ENCODE peak calls at places on chromosome 2, in eight cellular contexts. One of them, this sample, is unnamed.

GRCh38 chr2:25276569-25277465 is 64.9 kb downstream of the DNMT3A start:
- DNase-seq in cerebellar cortex: no peak
- DNase-seq in spleen: peak; percentile 94
- DNase-seq in EH: peak; percentile 27
- DNase-seq in iPS-NIHi11: peak; percentile 95
- DNase-seq in NCI-H748 treated with DMSO at 0.1 percent for 48 hours: no peak
- DNase-seq in CD8-positive, alpha-beta memory T cell: peak; percentile 72
- DNase-seq in HS-5: no peak
- DNase-seq in this sample: no peak

GRCh38 chr2:128786296-128786695 is 467.6 kb upstream of the HS6ST1 start:
- DNase-seq in EH: no peak
- DNase-seq in CD8-positive, alpha-beta memory T cell: no peak
- DNase-seq in spleen: no peak
- DNase-seq in HS-5: no peak
- DNase-seq in cerebellar cortex: no peak
- DNase-seq in iPS-NIHi11: no peak
- DNase-seq in NCI-H748 treated with DMSO at 0.1 percent for 48 hours: no peak
- DNase-seq in this sample: no peak

GRCh38 chr2:156459720-156460119 is 23.5 kb downstream of the GPD2 start:
- DNase-seq in EH: no peak
- DNase-seq in HS-5: no peak
- DNase-seq in NCI-H748 treated with DMSO at 0.1 percent for 48 hours: no peak
- DNase-seq in spleen: no peak
- DNase-seq in CD8-positive, alpha-beta memory T cell: no peak
- DNase-seq in iPS-NIHi11: no peak
- DNase-seq in cerebellar cortex: no peak
- DNase-seq in this sample: no peak

GRCh38 chr2:43845181-43845580 is 6.4 kb downstream of the ABCG8 start:
- DNase-seq in EH: no peak
- DNase-seq in cerebellar cortex: no peak
- DNase-seq in NCI-H748 treated with DMSO at 0.1 percent for 48 hours: no peak
- DNase-seq in spleen: peak; percentile 12
- DNase-seq in iPS-NIHi11: no peak
- DNase-seq in HS-5: no peak
- DNase-seq in CD8-positive, alpha-beta memory T cell: no peak
- DNase-seq in this sample: no peak

GRCh38 chr2:128784626-128785306 is 466.1 kb upstream of the HS6ST1 start:
- DNase-seq in HS-5: no peak
- DNase-seq in NCI-H748 treated with DMSO at 0.1 percent for 48 hours: no peak
- DNase-seq in CD8-positive, alpha-beta memory T cell: no peak
- DNase-seq in spleen: peak; percentile 47
- DNase-seq in iPS-NIHi11: no peak
- DNase-seq in EH: no peak
- DNase-seq in cerebellar cortex: no peak
- DNase-seq in this sample: no peak

GRCh38 chr2:69180227-69180626 is 167.2 kb downstream of the ANTXR1 start:
- DNase-seq in cerebellar cortex: no peak
- DNase-seq in CD8-positive, alpha-beta memory T cell: no peak
- DNase-seq in HS-5: no peak
- DNase-seq in iPS-NIHi11: no peak
- DNase-seq in NCI-H748 treated with DMSO at 0.1 percent for 48 hours: no peak
- DNase-seq in EH: no peak
- DNase-seq in spleen: no peak
- DNase-seq in this sample: no peak

GRCh38 chr2:131034122-131035051 is 58.9 kb downstream of the FAM168B start:
- DNase-seq in cerebellar cortex: no peak
- DNase-seq in NCI-H748 treated with DMSO at 0.1 percent for 48 hours: no peak
- DNase-seq in CD8-positive, alpha-beta memory T cell: no peak
- DNase-seq in EH: peak; percentile 71
- DNase-seq in iPS-NIHi11: peak; percentile 87
- DNase-seq in HS-5: no peak
- DNase-seq in spleen: peak; percentile 75
- DNase-seq in this sample: no peak

GRCh38 chr2:95179451-95179850 is 13.8 kb downstream of the ZNF2 start:
- DNase-seq in cerebellar cortex: no peak
- DNase-seq in NCI-H748 treated with DMSO at 0.1 percent for 48 hours: no peak
- DNase-seq in iPS-NIHi11: no peak
- DNase-seq in CD8-positive, alpha-beta memory T cell: no peak
- DNase-seq in EH: no peak
- DNase-seq in spleen: no peak
- DNase-seq in HS-5: no peak
- DNase-seq in this sample: no peak

GRCh38 chr2:239000500-239001073 is 152.7 kb downstream of the TWIST2 start:
- DNase-seq in iPS-NIHi11: no peak
- DNase-seq in cerebellar cortex: no peak
- DNase-seq in CD8-positive, alpha-beta memory T cell: no peak
- DNase-seq in NCI-H748 treated with DMSO at 0.1 percent for 48 hours: no peak
- DNase-seq in EH: no peak
- DNase-seq in HS-5: no peak
- DNase-seq in spleen: peak; percentile 44
- DNase-seq in this sample: no peak

GRCh38 chr2:55073278-55073677 is 23.0 kb upstream of the RTN4 start:
- DNase-seq in iPS-NIHi11: no peak
- DNase-seq in EH: peak; percentile 63
- DNase-seq in NCI-H748 treated with DMSO at 0.1 percent for 48 hours: no peak
- DNase-seq in CD8-positive, alpha-beta memory T cell: no peak
- DNase-seq in HS-5: no peak
- DNase-seq in cerebellar cortex: no peak
- DNase-seq in spleen: no peak
- DNase-seq in this sample: no peak

GRCh38 chr2:3263487-3263886 is 114.1 kb downstream of the EIPR1 start:
- DNase-seq in CD8-positive, alpha-beta memory T cell: no peak
- DNase-seq in spleen: peak; percentile 40
- DNase-seq in HS-5: no peak
- DNase-seq in cerebellar cortex: no peak
- DNase-seq in EH: no peak
- DNase-seq in NCI-H748 treated with DMSO at 0.1 percent for 48 hours: no peak
- DNase-seq in iPS-NIHi11: no peak
- DNase-seq in this sample: no peak

GRCh38 chr2:147469471-147469870 is 375.4 kb upstream of the ACVR2A start:
- DNase-seq in NCI-H748 treated with DMSO at 0.1 percent for 48 hours: peak; percentile 56
- DNase-seq in CD8-positive, alpha-beta memory T cell: no peak
- DNase-seq in HS-5: no peak
- DNase-seq in cerebellar cortex: no peak
- DNase-seq in iPS-NIHi11: peak; percentile 83
- DNase-seq in spleen: no peak
- DNase-seq in EH: no peak
- DNase-seq in this sample: no peak

GRCh38 chr2:23532311-23533013 is 147.5 kb downstream of the KLHL29 start:
- DNase-seq in CD8-positive, alpha-beta memory T cell: no peak
- DNase-seq in NCI-H748 treated with DMSO at 0.1 percent for 48 hours: no peak
- DNase-seq in iPS-NIHi11: no peak
- DNase-seq in EH: no peak
- DNase-seq in cerebellar cortex: no peak
- DNase-seq in spleen: no peak
- DNase-seq in HS-5: no peak
- DNase-seq in this sample: no peak

GRCh38 chr2:10775036-10775780 is 37.4 kb downstream of the PDIA6 start:
- DNase-seq in spleen: peak; percentile 58
- DNase-seq in iPS-NIHi11: no peak
- DNase-seq in NCI-H748 treated with DMSO at 0.1 percent for 48 hours: no peak
- DNase-seq in cerebellar cortex: no peak
- DNase-seq in EH: no peak
- DNase-seq in CD8-positive, alpha-beta memory T cell: no peak
- DNase-seq in HS-5: no peak
- DNase-seq in this sample: no peak

GRCh38 chr2:29042581-29043075 is 31.7 kb downstream of the PCARE start:
- DNase-seq in CD8-positive, alpha-beta memory T cell: no peak
- DNase-seq in iPS-NIHi11: no peak
- DNase-seq in cerebellar cortex: no peak
- DNase-seq in HS-5: no peak
- DNase-seq in NCI-H748 treated with DMSO at 0.1 percent for 48 hours: no peak
- DNase-seq in EH: peak; percentile 49
- DNase-seq in spleen: no peak
- DNase-seq in this sample: no peak

GRCh38 chr2:46225730-46226129 is 71.5 kb upstream of the EPAS1 start:
- DNase-seq in HS-5: no peak
- DNase-seq in CD8-positive, alpha-beta memory T cell: no peak
- DNase-seq in NCI-H748 treated with DMSO at 0.1 percent for 48 hours: no peak
- DNase-seq in cerebellar cortex: no peak
- DNase-seq in spleen: no peak
- DNase-seq in iPS-NIHi11: no peak
- DNase-seq in EH: no peak
- DNase-seq in this sample: no peak

GRCh38 chr2:182377467-182377866 is 49.4 kb downstream of the PDE1A start:
- DNase-seq in EH: peak; percentile 25
- DNase-seq in spleen: no peak
- DNase-seq in iPS-NIHi11: no peak
- DNase-seq in HS-5: no peak
- DNase-seq in CD8-positive, alpha-beta memory T cell: no peak
- DNase-seq in cerebellar cortex: no peak
- DNase-seq in NCI-H748 treated with DMSO at 0.1 percent for 48 hours: no peak
- DNase-seq in this sample: no peak

GRCh38 chr2:676647-677055 is 555 bp downstream of the TMEM18 start:
- DNase-seq in cerebellar cortex: peak; percentile 98
- DNase-seq in CD8-positive, alpha-beta memory T cell: peak; percentile 96
- DNase-seq in spleen: peak; percentile 100
- DNase-seq in EH: peak; percentile 99
- DNase-seq in HS-5: peak; percentile 77
- DNase-seq in iPS-NIHi11: peak; percentile 96
- DNase-seq in NCI-H748 treated with DMSO at 0.1 percent for 48 hours: peak; percentile 93
- DNase-seq in this sample: peak; percentile 53

GRCh38 chr2:30872797-30873196 is 65.6 kb upstream of the CAPN13 start:
- DNase-seq in EH: no peak
- DNase-seq in iPS-NIHi11: no peak
- DNase-seq in NCI-H748 treated with DMSO at 0.1 percent for 48 hours: no peak
- DNase-seq in cerebellar cortex: no peak
- DNase-seq in HS-5: no peak
- DNase-seq in spleen: no peak
- DNase-seq in CD8-positive, alpha-beta memory T cell: no peak
- DNase-seq in this sample: no peak

GRCh38 chr2:19038096-19039015 is 320.1 kb downstream of the OSR1 start:
- DNase-seq in NCI-H748 treated with DMSO at 0.1 percent for 48 hours: no peak
- DNase-seq in cerebellar cortex: no peak
- DNase-seq in spleen: no peak
- DNase-seq in HS-5: peak; percentile 83
- DNase-seq in CD8-positive, alpha-beta memory T cell: no peak
- DNase-seq in iPS-NIHi11: no peak
- DNase-seq in EH: peak; percentile 87
- DNase-seq in this sample: no peak

GRCh38 chr2:61566566-61566965 is 28.4 kb upstream of the XPO1 start:
- DNase-seq in HS-5: no peak
- DNase-seq in CD8-positive, alpha-beta memory T cell: no peak
- DNase-seq in cerebellar cortex: no peak
- DNase-seq in iPS-NIHi11: no peak
- DNase-seq in NCI-H748 treated with DMSO at 0.1 percent for 48 hours: no peak
- DNase-seq in EH: no peak
- DNase-seq in spleen: no peak
- DNase-seq in this sample: no peak

GRCh38 chr2:168773719-168774521 is 28.5 kb upstream of the NOSTRIN start:
- DNase-seq in CD8-positive, alpha-beta memory T cell: no peak
- DNase-seq in EH: peak; percentile 70
- DNase-seq in iPS-NIHi11: peak; percentile 65
- DNase-seq in spleen: no peak
- DNase-seq in HS-5: peak; percentile 22
- DNase-seq in NCI-H748 treated with DMSO at 0.1 percent for 48 hours: peak; percentile 43
- DNase-seq in cerebellar cortex: peak; percentile 17
- DNase-seq in this sample: no peak

GRCh38 chr2:219452361-219453317 is 18.0 kb downstream of the SPEG start:
- DNase-seq in CD8-positive, alpha-beta memory T cell: no peak
- DNase-seq in EH: peak; percentile 98
- DNase-seq in NCI-H748 treated with DMSO at 0.1 percent for 48 hours: no peak
- DNase-seq in spleen: no peak
- DNase-seq in HS-5: peak; percentile 93
- DNase-seq in cerebellar cortex: no peak
- DNase-seq in iPS-NIHi11: no peak
- DNase-seq in this sample: no peak

This sample was measured in epithelial cell of proximal tubule.